ENCODE peak calls at places on chromosome 5, in eight cellular contexts. One of them, this sample, is unnamed.

GRCh38 chr5:119304439-119304838 is 51.4 kb upstream of the TNFAIP8 start:
- DNase-seq in heart left ventricle: no peak
- DNase-seq in pancreas: no peak
- DNase-seq in fibroblast of lung: no peak
- DNase-seq in tibial artery: no peak
- DNase-seq in CD8-positive, alpha-beta T cell: no peak
- DNase-seq in right atrium auricular region: no peak
- DNase-seq in neural progenitor cell: no peak
- DNase-seq in this sample: no peak

GRCh38 chr5:64690417-64691151 is at the start of gene SHISAL2B:
- DNase-seq in CD8-positive, alpha-beta T cell: no peak
- DNase-seq in tibial artery: no peak
- DNase-seq in right atrium auricular region: no peak
- DNase-seq in neural progenitor cell: peak; percentile 78
- DNase-seq in heart left ventricle: no peak
- DNase-seq in pancreas: peak; percentile 14
- DNase-seq in fibroblast of lung: peak; percentile 27
- DNase-seq in this sample: peak; percentile 43

GRCh38 chr5:9421823-9422354 is 124.0 kb downstream of the SEMA5A start:
- DNase-seq in tibial artery: no peak
- DNase-seq in CD8-positive, alpha-beta T cell: no peak
- DNase-seq in heart left ventricle: no peak
- DNase-seq in fibroblast of lung: peak; percentile 48
- DNase-seq in pancreas: no peak
- DNase-seq in neural progenitor cell: no peak
- DNase-seq in right atrium auricular region: no peak
- DNase-seq in this sample: no peak

GRCh38 chr5:31047007-31047406 is 146.5 kb upstream of the CDH6 start:
- DNase-seq in right atrium auricular region: no peak
- DNase-seq in CD8-positive, alpha-beta T cell: no peak
- DNase-seq in tibial artery: no peak
- DNase-seq in neural progenitor cell: peak; percentile 31
- DNase-seq in pancreas: no peak
- DNase-seq in fibroblast of lung: no peak
- DNase-seq in heart left ventricle: no peak
- DNase-seq in this sample: no peak

GRCh38 chr5:444226-444625 is 1.2 kb downstream of the EXOC3 start:
- DNase-seq in tibial artery: peak; percentile 35
- DNase-seq in neural progenitor cell: no peak
- DNase-seq in pancreas: no peak
- DNase-seq in heart left ventricle: no peak
- DNase-seq in fibroblast of lung: no peak
- DNase-seq in CD8-positive, alpha-beta T cell: no peak
- DNase-seq in right atrium auricular region: no peak
- DNase-seq in this sample: no peak

GRCh38 chr5:33611882-33612281 is 171.1 kb downstream of the TARS1 start:
- DNase-seq in right atrium auricular region: no peak
- DNase-seq in pancreas: no peak
- DNase-seq in neural progenitor cell: no peak
- DNase-seq in tibial artery: no peak
- DNase-seq in fibroblast of lung: peak; percentile 75
- DNase-seq in CD8-positive, alpha-beta T cell: no peak
- DNase-seq in heart left ventricle: no peak
- DNase-seq in this sample: no peak

GRCh38 chr5:33894566-33894965 is 2.8 kb upstream of the ADAMTS12 start:
- DNase-seq in fibroblast of lung: no peak
- DNase-seq in neural progenitor cell: no peak
- DNase-seq in CD8-positive, alpha-beta T cell: no peak
- DNase-seq in heart left ventricle: no peak
- DNase-seq in pancreas: no peak
- DNase-seq in right atrium auricular region: no peak
- DNase-seq in tibial artery: no peak
- DNase-seq in this sample: no peak

GRCh38 chr5:152113401-152113800 is 188.8 kb upstream of the GLRA1 start:
- DNase-seq in tibial artery: no peak
- DNase-seq in fibroblast of lung: no peak
- DNase-seq in right atrium auricular region: no peak
- DNase-seq in heart left ventricle: no peak
- DNase-seq in CD8-positive, alpha-beta T cell: no peak
- DNase-seq in neural progenitor cell: no peak
- DNase-seq in pancreas: no peak
- DNase-seq in this sample: no peak

GRCh38 chr5:67858470-67859096 is 357.0 kb upstream of the PIK3R1 start:
- DNase-seq in right atrium auricular region: no peak
- DNase-seq in pancreas: no peak
- DNase-seq in CD8-positive, alpha-beta T cell: no peak
- DNase-seq in neural progenitor cell: no peak
- DNase-seq in fibroblast of lung: no peak
- DNase-seq in tibial artery: no peak
- DNase-seq in heart left ventricle: no peak
- DNase-seq in this sample: no peak

GRCh38 chr5:130168211-130168610 is 263.9 kb downstream of the CHSY3 start:
- DNase-seq in pancreas: no peak
- DNase-seq in fibroblast of lung: peak; percentile 71
- DNase-seq in heart left ventricle: no peak
- DNase-seq in right atrium auricular region: no peak
- DNase-seq in neural progenitor cell: no peak
- DNase-seq in CD8-positive, alpha-beta T cell: no peak
- DNase-seq in tibial artery: no peak
- DNase-seq in this sample: no peak

GRCh38 chr5:176994460-176995121 is 12.0 kb downstream of the UIMC1 start:
- DNase-seq in tibial artery: no peak
- DNase-seq in right atrium auricular region: peak; percentile 59
- DNase-seq in CD8-positive, alpha-beta T cell: no peak
- DNase-seq in heart left ventricle: peak; percentile 54
- DNase-seq in pancreas: peak; percentile 36
- DNase-seq in fibroblast of lung: peak; percentile 51
- DNase-seq in neural progenitor cell: peak; percentile 58
- DNase-seq in this sample: peak; percentile 73

GRCh38 chr5:37567566-37567965 is 188.4 kb downstream of the WDR70 start:
- DNase-seq in CD8-positive, alpha-beta T cell: no peak
- DNase-seq in fibroblast of lung: no peak
- DNase-seq in tibial artery: no peak
- DNase-seq in neural progenitor cell: no peak
- DNase-seq in pancreas: no peak
- DNase-seq in heart left ventricle: no peak
- DNase-seq in right atrium auricular region: no peak
- DNase-seq in this sample: no peak

GRCh38 chr5:176676361-176676824 is 29.1 kb downstream of the TSPAN17 start:
- DNase-seq in neural progenitor cell: no peak
- DNase-seq in CD8-positive, alpha-beta T cell: no peak
- DNase-seq in tibial artery: no peak
- DNase-seq in fibroblast of lung: no peak
- DNase-seq in heart left ventricle: peak; percentile 66
- DNase-seq in right atrium auricular region: no peak
- DNase-seq in pancreas: no peak
- DNase-seq in this sample: no peak

GRCh38 chr5:77398896-77399295 is 93.2 kb downstream of the WDR41 start:
- DNase-seq in CD8-positive, alpha-beta T cell: no peak
- DNase-seq in neural progenitor cell: no peak
- DNase-seq in right atrium auricular region: no peak
- DNase-seq in fibroblast of lung: no peak
- DNase-seq in pancreas: no peak
- DNase-seq in tibial artery: no peak
- DNase-seq in heart left ventricle: no peak
- DNase-seq in this sample: no peak

GRCh38 chr5:61866930-61867329 is 439.1 kb upstream of the KIF2A start:
- DNase-seq in right atrium auricular region: no peak
- DNase-seq in tibial artery: no peak
- DNase-seq in CD8-positive, alpha-beta T cell: no peak
- DNase-seq in neural progenitor cell: no peak
- DNase-seq in pancreas: no peak
- DNase-seq in fibroblast of lung: peak; percentile 72
- DNase-seq in heart left ventricle: no peak
- DNase-seq in this sample: no peak

GRCh38 chr5:3353561-3353960 is 242.1 kb upstream of the IRX1 start:
- DNase-seq in CD8-positive, alpha-beta T cell: no peak
- DNase-seq in right atrium auricular region: peak; percentile 28
- DNase-seq in heart left ventricle: no peak
- DNase-seq in neural progenitor cell: no peak
- DNase-seq in tibial artery: peak; percentile 24
- DNase-seq in fibroblast of lung: no peak
- DNase-seq in pancreas: no peak
- DNase-seq in this sample: no peak

GRCh38 chr5:68406767-68407232 is 191.2 kb downstream of the PIK3R1 start:
- DNase-seq in right atrium auricular region: no peak
- DNase-seq in fibroblast of lung: no peak
- DNase-seq in pancreas: no peak
- DNase-seq in heart left ventricle: no peak
- DNase-seq in tibial artery: no peak
- DNase-seq in neural progenitor cell: no peak
- DNase-seq in CD8-positive, alpha-beta T cell: no peak
- DNase-seq in this sample: peak; percentile 45

GRCh38 chr5:67393211-67393610 is 196.6 kb upstream of the CD180 start:
- DNase-seq in tibial artery: no peak
- DNase-seq in fibroblast of lung: no peak
- DNase-seq in pancreas: no peak
- DNase-seq in neural progenitor cell: no peak
- DNase-seq in CD8-positive, alpha-beta T cell: no peak
- DNase-seq in right atrium auricular region: no peak
- DNase-seq in heart left ventricle: no peak
- DNase-seq in this sample: no peak

DNA sequence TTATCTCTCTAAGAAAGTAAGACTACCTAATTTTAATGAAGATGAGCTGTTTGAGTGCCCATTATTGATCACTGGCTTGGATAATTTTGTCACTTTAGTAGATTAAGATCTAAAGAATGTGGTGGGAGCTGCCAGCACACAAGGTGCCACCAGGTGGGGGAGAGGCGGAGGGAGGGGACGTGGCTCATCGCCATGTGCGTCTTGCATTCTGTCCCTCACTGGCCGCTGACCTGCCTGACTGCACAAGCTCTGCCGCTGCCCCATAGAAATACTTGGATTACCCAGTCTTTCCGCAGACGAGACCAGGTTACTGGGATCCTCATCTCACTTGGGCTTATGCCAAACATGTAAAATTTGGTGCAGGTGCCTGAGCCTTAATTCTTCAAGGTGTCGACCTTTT is 37.6 kb downstream of the RHOBTB3 start:
- DNase-seq in heart left ventricle: no peak
- DNase-seq in tibial artery: no peak
- DNase-seq in right atrium auricular region: no peak
- DNase-seq in pancreas: peak; percentile 66
- DNase-seq in CD8-positive, alpha-beta T cell: no peak
- DNase-seq in neural progenitor cell: no peak
- DNase-seq in fibroblast of lung: no peak
- DNase-seq in this sample: no peak
- H3K36me3 ChIP-seq in heart left ventricle: peaks cover 45% of the 10 kb centered on the region
- H3K36me3 ChIP-seq in tibial artery: peaks cover 14% of the 10 kb centered on the region
- H3K36me3 ChIP-seq in right atrium auricular region: peaks cover 35% of the 10 kb centered on the region
- H3K36me3 ChIP-seq in pancreas: peaks cover 22% of the 10 kb centered on the region
- H3K36me3 ChIP-seq in CD8-positive, alpha-beta T cell: no peaks in the 10 kb centered on the region
- H3K36me3 ChIP-seq in neural progenitor cell: no peaks in the 10 kb centered on the region
- H3K36me3 ChIP-seq in fibroblast of lung: peaks cover 12% of the 10 kb centered on the region
- H3K36me3 ChIP-seq in this sample: peaks cover 12% of the 10 kb centered on the region

DNA sequence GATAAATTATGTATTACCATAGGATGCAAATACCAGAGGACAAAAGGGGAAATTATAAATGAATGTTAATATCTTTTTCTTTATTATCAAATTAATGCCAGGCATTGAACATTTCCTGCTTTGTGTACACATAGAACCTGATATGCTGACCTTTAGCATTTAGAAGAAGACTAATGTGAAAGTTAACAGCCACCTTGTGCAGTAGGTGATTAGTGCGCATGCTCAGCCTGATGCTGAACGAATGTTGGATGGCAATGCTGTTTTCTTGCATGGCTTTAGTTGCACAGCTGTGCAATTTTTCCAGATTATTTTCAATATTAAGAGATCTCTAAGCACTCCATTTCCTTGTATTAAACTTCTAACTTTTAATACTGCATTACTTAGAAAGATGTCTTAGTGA is 45.5 kb downstream of the CCNH start:
- DNase-seq in neural progenitor cell: no peak
- DNase-seq in CD8-positive, alpha-beta T cell: no peak
- DNase-seq in fibroblast of lung: no peak
- DNase-seq in heart left ventricle: no peak
- DNase-seq in right atrium auricular region: no peak
- DNase-seq in tibial artery: no peak
- DNase-seq in pancreas: no peak
- DNase-seq in this sample: no peak
- TF ChIP-seq CTCF in neural progenitor cell: no peak
- TF ChIP-seq CTCF in CD8-positive, alpha-beta T cell: no peak
- TF ChIP-seq CTCF in fibroblast of lung: no peak
- TF ChIP-seq CTCF in heart left ventricle: no peak
- TF ChIP-seq CTCF in right atrium auricular region: no peak
- TF ChIP-seq CTCF in tibial artery: no peak
- TF ChIP-seq CTCF in pancreas: no peak
- TF ChIP-seq CTCF in this sample: no peak

DNA sequence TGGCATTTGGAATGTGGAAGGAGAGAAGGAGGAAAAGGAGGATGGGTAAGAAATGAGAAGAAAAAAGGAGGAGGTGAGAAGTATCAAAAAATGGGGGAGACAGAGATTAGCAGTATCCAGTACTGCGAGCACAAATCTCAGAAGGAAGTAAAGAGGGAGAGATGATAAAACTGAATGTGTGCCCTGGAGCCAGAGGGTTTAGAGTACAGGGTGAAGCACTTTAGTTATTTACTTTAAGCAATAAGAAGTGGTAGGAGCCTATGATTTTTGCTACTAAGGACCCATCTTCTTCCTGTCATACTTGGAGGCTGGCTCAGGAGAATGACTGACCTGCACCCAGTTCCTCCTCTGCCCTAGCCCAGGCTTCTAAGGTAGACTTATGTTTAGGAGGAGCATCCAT is 94.9 kb downstream of the ADRB2 start:
- DNase-seq in neural progenitor cell: no peak
- DNase-seq in CD8-positive, alpha-beta T cell: no peak
- DNase-seq in pancreas: no peak
- DNase-seq in fibroblast of lung: no peak
- DNase-seq in tibial artery: no peak
- DNase-seq in right atrium auricular region: no peak
- DNase-seq in heart left ventricle: no peak
- DNase-seq in this sample: no peak
- H3K36me3 ChIP-seq in neural progenitor cell: no peaks in the 10 kb centered on the region
- H3K36me3 ChIP-seq in CD8-positive, alpha-beta T cell: no peaks in the 10 kb centered on the region
- H3K36me3 ChIP-seq in pancreas: no peaks in the 10 kb centered on the region
- H3K36me3 ChIP-seq in fibroblast of lung: no peaks in the 10 kb centered on the region
- H3K36me3 ChIP-seq in tibial artery: no peaks in the 10 kb centered on the region
- H3K36me3 ChIP-seq in right atrium auricular region: no peaks in the 10 kb centered on the region
- H3K36me3 ChIP-seq in heart left ventricle: no peaks in the 10 kb centered on the region
- H3K36me3 ChIP-seq in this sample: no peaks in the 10 kb centered on the region

DNA sequence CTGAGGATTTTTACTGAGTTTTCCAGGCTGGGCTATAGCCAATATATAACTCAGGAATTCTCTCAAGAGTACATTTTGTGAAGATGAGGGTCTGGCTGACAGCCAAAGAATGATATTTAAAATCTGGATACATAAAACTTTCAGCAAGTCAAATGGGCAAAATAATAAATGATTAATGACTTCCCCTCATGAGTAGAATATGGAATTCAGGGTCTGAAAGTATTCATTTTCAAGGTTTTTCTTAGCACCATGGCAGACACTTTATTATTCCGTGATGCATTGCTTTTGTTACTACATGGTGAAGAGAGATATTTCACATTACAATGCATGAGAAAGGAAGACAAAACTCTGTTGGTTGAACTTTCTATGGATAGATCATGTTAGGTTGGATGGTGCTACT is 7.9 kb downstream of the FAM81B start:
- DNase-seq in right atrium auricular region: no peak
- DNase-seq in fibroblast of lung: no peak
- DNase-seq in pancreas: no peak
- DNase-seq in heart left ventricle: no peak
- DNase-seq in neural progenitor cell: no peak
- DNase-seq in CD8-positive, alpha-beta T cell: no peak
- DNase-seq in tibial artery: no peak
- DNase-seq in this sample: no peak
- TF ChIP-seq CTCF in right atrium auricular region: no peak
- TF ChIP-seq CTCF in fibroblast of lung: no peak
- TF ChIP-seq CTCF in pancreas: no peak
- TF ChIP-seq CTCF in heart left ventricle: no peak
- TF ChIP-seq CTCF in neural progenitor cell: no peak
- TF ChIP-seq CTCF in CD8-positive, alpha-beta T cell: no peak
- TF ChIP-seq CTCF in tibial artery: no peak
- TF ChIP-seq CTCF in this sample: no peak